ENCODE peak calls at places on chromosome 12, in six cellular contexts. F is fibroblast of lung, K is brain microvascular endothelial cell, H is kidney, R is GM23338, X is endothelial cell of umbilical vein. O is an unnamed sample.

GRCh38 chr12:98803468-98804209 is 158.5 kb downstream of the APAF1 start:
- DNase-seq in F (peak; percentile 8), K (no peak), H (no peak), R (no peak), X (no peak), O (no peak)

GRCh38 chr12:76491292-76491691 is 68.3 kb downstream of the OSBPL8 start:
- DNase-seq in F (no peak), K (no peak), H (no peak), R (no peak), X (no peak), O (no peak)

GRCh38 chr12:67752226-67752732 is 103.7 kb downstream of the DYRK2 start:
- DNase-seq in F (no peak), K (no peak), H (no peak), R (no peak), X (no peak), O (no peak)

GRCh38 chr12:11654338-11654737 is 4.9 kb downstream of the ETV6 start:
- DNase-seq in F (no peak), K (no peak), H (no peak), R (no peak), X (no peak), O (no peak)

GRCh38 chr12:95549392-95550084 is 1.7 kb downstream of the USP44 start:
- DNase-seq in F (no peak), K (no peak), H (no peak), R (peak; percentile 73), X (no peak), O (no peak)

GRCh38 chr12:95102916-95103671 is 29.7 kb upstream of the NR2C1 start:
- DNase-seq in F (peak; percentile 83), K (peak; percentile 71), H (no peak), R (no peak), X (peak; percentile 82), O (peak; percentile 93)

GRCh38 chr12:115223322-115223721 is 539.3 kb upstream of the TBX3 start:
- DNase-seq in F (peak; percentile 85), K (peak; percentile 41), H (no peak), R (no peak), X (no peak), O (peak; percentile 70)

GRCh38 chr12:119964876-119965275 is 24.2 kb upstream of the BICDL1 start:
- DNase-seq in F (no peak), K (no peak), H (no peak), R (no peak), X (no peak), O (no peak)

GRCh38 chr12:94140556-94140955 is 7.8 kb upstream of the PLXNC1 start:
- DNase-seq in F (no peak), K (no peak), H (no peak), R (peak; percentile 79), X (no peak), O (no peak)

GRCh38 chr12:47990351-47991105 is 13.7 kb downstream of the COL2A1 start:
- DNase-seq in F (peak; percentile 44), K (no peak), H (peak; percentile 35), R (no peak), X (no peak), O (no peak)

GRCh38 chr12:106323537-106323936 is 21.0 kb downstream of the TCP11L2 start:
- DNase-seq in F (no peak), K (no peak), H (no peak), R (no peak), X (no peak), O (no peak)

GRCh38 chr12:102976609-102977280 is 19.3 kb downstream of the ASCL1 start:
- DNase-seq in F (no peak), K (no peak), H (no peak), R (peak; percentile 41), X (no peak), O (no peak)
- TF ChIP-seq CTCF in F (no peak), K (no peak), H (no peak), R (no peak), X (no peak), O (peak; percentile 8)

DNA sequence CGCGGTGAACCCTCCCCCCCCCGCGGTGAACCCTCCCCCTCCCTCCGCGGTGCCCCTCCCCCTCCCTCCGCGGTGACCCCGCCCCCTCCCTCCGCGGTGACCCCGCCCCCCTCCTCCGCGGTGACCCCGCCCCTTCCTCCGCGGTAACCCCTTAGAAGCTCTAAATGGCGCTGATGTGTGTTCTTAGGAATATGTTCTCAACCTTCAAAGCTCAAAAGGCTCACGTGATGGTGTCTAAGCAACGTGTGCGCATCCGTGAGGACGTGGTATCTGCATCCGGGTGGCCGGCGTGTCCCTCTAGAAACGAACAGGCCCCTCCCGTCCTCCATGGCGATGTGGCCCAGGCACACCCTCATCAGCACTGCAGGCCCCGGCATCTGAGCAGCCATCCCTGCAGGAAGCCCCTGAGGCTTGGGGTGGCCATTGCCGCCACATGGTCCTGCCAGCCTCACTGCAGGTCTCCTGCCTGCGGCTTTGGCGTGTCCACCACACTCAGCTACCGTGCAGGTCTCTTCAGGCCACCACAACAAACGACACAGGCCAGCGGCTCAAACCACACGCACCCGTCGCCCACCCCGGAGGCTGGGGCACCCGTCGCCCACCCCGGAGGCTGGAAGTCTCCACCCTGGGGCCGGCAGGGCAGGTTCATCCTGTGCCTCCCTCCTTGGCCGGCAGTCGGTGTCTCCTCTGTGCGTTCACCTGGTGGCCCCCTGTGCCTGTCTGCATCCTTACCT is 14.5 kb upstream of the FBRSL1 start:
- DNase-seq in F (no peak), K (no peak), H (peak; percentile 82), R (no peak), X (no peak), O (no peak)
- H3K27ac ChIP-seq in F (no peak overlapping the region), K (no peak overlapping the region), H (no peak overlapping the region), R (no peak overlapping the region), X (no peak overlapping the region), O (no peak overlapping the region)

GRCh38 chr12:101490286-101490920 is 15.3 kb downstream of the SPIC start:
- DNase-seq in F (peak; percentile 33), K (no peak), H (no peak), R (peak; percentile 78), X (no peak), O (peak; percentile 17)
- TF ChIP-seq CTCF in F (peak; percentile 30), K (no peak), H (peak; percentile 48), R (peak; percentile 90), X (no peak), O (peak; percentile 56)

GRCh38 chr12:123595729-123596128 is 6.2 kb upstream of the DDX55 start:
- DNase-seq in F (no peak), K (no peak), H (no peak), R (no peak), X (no peak), O (no peak)
- H3K27ac ChIP-seq in F (no peak overlapping the region), K (peak overlapping the region; percentile 22), H (no peak overlapping the region), R (no peak overlapping the region), X (no peak overlapping the region), O (no peak overlapping the region)